ENCODE peak calls at places on chromosomes 16 and 17, in four cellular contexts. B is HL-60, M is K562, W is GM12878. P is an unnamed sample.

GRCh38 chr16:8935989-8936388 is 27.7 kb downstream of the USP7 start:
- DNase-seq in B (no peak), M (peak), W (no peak), P (no peak)

GRCh38 chr16:10312784-10313724 is 72.8 kb upstream of the ATF7IP2 start:
- DNase-seq in B (no peak), M (no peak), W (peak), P (no peak)

GRCh38 chr17:12637745-12638651 is 27.7 kb upstream of the MYOCD start:
- DNase-seq in B (no peak), M (no peak), W (no peak), P (no peak)

GRCh38 chr16:17296412-17296811 is 174.3 kb downstream of the XYLT1 start:
- DNase-seq in B (no peak), M (no peak), W (no peak), P (no peak)

GRCh38 chr17:78252701-78253635 is 21.5 kb downstream of the TMEM235 start:
- DNase-seq in B (no peak), M (no peak), W (no peak), P (no peak)

GRCh38 chr17:7380321-7380720 is 568 bp upstream of the TNK1 start:
- DNase-seq in B (no peak), M (no peak), W (no peak), P (no peak)

GRCh38 chr16:50338371-50339231 is 30.2 kb downstream of the BRD7 start:
- DNase-seq in B (no peak), M (no peak), W (no peak), P (no peak)

GRCh38 chr17:82926716-82927115 is 86.9 kb upstream of the ZNF750 start:
- DNase-seq in B (no peak), M (no peak), W (no peak), P (no peak)

GRCh38 chr16:19410435-19411153 is 7.1 kb upstream of the TMC5 start:
- DNase-seq in B (no peak), M (no peak), W (no peak), P (peak)

GRCh38 chr17:55740515-55741352 is 10.1 kb upstream of the PCTP start:
- DNase-seq in B (no peak), M (peak), W (no peak), P (no peak)
- TF ChIP-seq SPI1 in B (no peak), M (no peak), W (no peak), P (no peak)

DNA sequence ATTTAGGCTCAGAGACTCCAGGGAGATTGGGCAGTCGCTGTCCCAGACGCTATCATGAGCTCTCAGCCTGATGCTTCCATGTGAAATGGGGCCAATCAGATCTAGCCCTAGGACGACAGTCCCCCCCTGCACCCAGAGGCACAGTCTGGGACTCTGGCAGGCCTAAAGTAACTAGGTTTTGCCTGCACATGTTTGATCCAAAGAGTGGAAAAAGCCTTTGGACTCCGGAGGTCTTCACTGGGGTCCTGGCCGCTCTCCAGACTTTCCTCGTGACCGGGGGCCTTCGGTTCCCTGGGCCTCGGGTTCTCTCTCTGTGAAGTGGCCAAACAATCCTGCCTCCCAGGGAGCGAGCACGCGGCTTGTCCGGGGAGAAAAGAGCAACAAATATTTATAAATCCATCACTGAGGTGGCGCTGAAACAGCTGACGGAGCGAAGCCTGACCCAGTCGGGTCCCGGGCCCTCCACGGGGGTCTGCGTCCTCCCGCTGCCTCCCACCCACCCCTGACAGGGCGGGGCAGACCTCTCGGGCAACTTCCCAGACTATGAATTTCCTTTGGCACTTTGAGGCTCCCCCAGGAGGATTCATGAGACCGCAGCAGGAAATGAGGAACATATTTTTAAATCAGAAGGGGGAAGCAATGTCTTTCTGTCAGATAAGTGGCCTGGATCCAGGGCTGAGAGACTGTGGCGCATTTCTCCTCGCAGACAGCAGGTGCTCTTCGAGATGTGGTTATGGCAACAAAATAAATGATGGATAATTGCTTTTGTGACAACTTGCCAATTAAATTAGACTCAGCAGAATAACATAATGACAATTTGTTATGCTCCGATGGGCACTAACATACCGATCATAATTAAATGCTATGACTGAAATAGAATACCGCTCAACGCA is 38.9 kb downstream of the MRPS23 start:
- DNase-seq in B (no peak), M (no peak), W (no peak), P (no peak)
- TF ChIP-seq SPI1 in B (no peak), M (no peak), W (no peak), P (no peak)

GRCh38 chr16:3058173-3059030 is 7.0 kb upstream of the IL32 start:
- DNase-seq in B (no peak), M (peak), W (no peak), P (no peak)
- TF ChIP-seq SPI1 in B (no peak), M (no peak), W (no peak), P (no peak)

DNA sequence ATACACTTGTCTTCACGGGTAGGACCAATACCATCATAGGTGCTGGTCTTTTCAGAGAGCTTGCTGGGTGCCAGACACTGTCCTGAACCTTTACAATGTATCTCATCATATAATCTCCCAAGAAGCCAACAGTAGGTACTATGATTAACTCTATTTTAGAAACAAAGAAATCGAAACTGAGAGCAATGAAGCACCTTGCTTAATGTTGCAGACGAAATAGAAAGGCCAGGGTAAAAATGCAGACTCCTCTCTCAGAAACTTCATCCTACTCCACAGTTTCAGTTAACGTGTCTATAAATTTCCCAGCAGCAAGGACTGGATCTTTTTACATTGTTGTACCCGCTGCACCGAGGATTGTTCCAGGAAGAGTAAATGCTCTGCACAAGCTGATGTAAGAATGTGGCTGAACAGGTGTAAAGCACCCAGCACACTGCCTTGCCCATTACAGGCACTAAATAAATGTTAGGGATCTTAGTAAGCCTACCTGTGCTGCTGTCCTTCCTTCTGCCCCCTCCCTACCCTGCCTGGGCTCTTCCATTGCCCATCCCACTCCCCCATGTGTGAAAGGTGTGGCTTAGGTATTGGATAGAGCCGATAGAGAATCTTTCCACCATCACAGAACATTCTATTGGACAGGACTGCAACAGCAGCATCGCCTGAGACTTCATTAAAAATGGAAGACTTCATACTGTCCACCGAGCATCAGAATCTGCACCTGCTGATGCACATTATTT is 476.7 kb downstream of the SOX9 start:
- DNase-seq in B (no peak), M (no peak), W (no peak), P (no peak)
- TF ChIP-seq SPI1 in B (no peak), M (no peak), W (no peak), P (no peak)

GRCh38 chr17:77145209-77145608 is 4.4 kb downstream of the SEC14L1 start:
- DNase-seq in B (no peak), M (no peak), W (peak), P (no peak)

GRCh38 chr17:77147357-77147801 is 6.6 kb downstream of the SEC14L1 start:
- DNase-seq in B (no peak), M (no peak), W (peak), P (peak)

GRCh38 chr17:77148109-77148958 is 7.6 kb downstream of the SEC14L1 start:
- DNase-seq in B (no peak), M (no peak), W (no peak), P (no peak)

GRCh38 chr17:77145635-77146632 is 5.2 kb downstream of the SEC14L1 start:
- DNase-seq in B (no peak), M (no peak), W (peak), P (no peak)

DNA sequence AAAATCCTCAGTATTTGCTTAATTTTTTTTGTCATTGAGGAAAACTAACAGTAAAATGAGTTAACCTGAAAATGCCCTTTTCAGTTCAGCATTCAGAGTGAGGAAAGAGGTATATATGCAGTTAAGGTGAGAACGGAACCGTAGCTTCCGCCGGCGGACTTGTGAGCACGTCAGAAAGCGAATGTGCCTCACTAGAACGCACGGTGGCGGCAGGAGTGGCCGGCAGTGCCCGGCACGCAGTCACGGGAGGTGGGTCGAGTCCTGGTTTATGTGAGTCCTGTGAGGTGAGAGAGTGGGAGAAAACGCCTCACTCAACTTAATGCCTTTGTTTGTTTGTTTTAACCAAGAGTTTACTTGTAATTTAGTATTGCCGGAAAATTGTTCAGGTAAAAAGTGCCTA is 6.1 kb downstream of the SEC14L1 start:
- DNase-seq in B (no peak), M (no peak), W (no peak), P (no peak)
- TF ChIP-seq SPI1 in B (no peak), M (no peak), W (no peak), P (peak)

DNA sequence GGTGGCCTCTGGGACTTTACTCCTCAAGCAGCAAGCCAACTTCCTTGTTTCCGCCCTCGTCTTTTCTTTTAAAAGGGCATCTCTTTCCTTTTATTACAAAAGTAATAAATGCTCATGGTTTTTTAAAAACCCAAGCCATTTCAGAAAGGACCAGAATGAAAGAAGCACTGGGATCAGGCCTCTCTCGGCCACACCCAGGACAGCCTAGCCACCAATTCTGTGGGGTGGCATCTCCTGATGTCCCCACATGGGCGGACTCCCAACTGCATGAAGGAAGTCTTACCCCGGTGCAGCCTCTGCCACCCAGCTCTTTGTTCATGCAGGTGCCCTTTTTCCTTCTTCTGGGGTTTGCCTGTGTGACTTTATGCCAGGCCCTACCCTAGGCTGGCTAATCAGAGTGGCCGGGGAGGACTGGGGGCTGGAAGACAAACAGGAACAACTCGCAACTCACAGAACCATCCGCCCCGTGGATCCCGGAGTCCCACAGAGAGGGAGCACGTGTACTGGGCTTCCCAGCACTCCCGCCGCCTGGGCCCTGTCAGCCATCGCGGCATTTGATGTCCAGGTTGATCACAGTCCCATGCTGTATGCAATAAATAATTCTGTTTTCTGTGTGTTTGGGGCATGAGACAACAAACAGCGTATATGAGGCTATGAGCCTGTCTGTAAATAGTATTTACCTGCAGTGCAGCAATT is 2.6 kb upstream of the RASD1 start:
- DNase-seq in B (no peak), M (no peak), W (no peak), P (no peak)
- TF ChIP-seq SPI1 in B (no peak), M (no peak), W (no peak), P (no peak)

GRCh38 chr16:84448444-84448843 is 56.0 kb downstream of the MEAK7 start:
- DNase-seq in B (no peak), M (no peak), W (no peak), P (no peak)
- TF ChIP-seq SPI1 in B (no peak), M (no peak), W (no peak), P (no peak)

GRCh38 chr17:48160177-48160967 is 52.8 kb downstream of the SNX11 start:
- DNase-seq in B (no peak), M (no peak), W (no peak), P (no peak)

GRCh38 chr17:48163809-48164208 is 56.2 kb downstream of the SNX11 start:
- DNase-seq in B (no peak), M (no peak), W (no peak), P (no peak)

GRCh38 chr17:48161127-48161905 is 53.8 kb downstream of the SNX11 start:
- DNase-seq in B (no peak), M (no peak), W (no peak), P (no peak)

GRCh38 chr17:48162946-48163506 is 55.5 kb downstream of the SNX11 start:
- DNase-seq in B (no peak), M (no peak), W (no peak), P (no peak)

GRCh38 chr17:48162305-48162934 is 54.9 kb downstream of the SNX11 start:
- DNase-seq in B (no peak), M (no peak), W (no peak), P (no peak)
- TF ChIP-seq SPI1 in B (no peak), M (no peak), W (no peak), P (no peak)

DNA sequence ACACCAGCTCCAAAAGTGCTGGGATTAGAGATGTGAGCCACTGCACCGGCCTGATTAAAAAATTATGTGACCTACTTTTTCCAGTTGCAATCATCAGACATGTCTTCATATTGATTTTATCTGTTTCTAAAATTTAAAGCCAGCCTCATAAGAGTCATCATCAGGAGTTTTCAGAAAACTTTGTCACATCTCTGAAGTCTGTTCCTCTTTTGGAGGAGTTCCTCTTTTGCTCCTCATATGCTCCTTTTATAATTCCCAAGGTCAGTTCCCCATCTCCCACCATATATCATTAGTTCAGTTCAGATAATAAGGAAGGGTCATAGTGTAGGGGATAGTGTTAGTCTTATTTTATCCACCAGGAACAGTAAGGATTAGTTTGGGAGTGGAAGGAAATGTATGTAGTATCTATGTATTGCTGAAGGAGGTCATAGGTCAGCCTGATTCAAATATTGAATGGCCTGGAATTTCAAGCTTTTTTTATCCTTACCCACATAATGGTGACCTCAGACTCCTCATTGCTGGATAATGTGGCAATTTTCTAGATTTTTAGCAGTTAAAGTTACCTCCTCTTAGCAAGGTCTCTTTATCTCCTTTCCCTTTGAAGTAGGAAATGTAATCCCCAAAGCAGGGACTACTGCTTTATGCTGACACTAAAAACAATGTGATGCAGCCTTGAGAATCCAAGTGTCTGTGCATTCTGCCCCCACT is 13.8 kb upstream of the DUSP14 start:
- DNase-seq in B (no peak), M (no peak), W (no peak), P (no peak)
- TF ChIP-seq SPI1 in B (peak), M (peak), W (no peak), P (peak)

GRCh38 chr17:37180371-37180770 is 195.4 kb upstream of the C17orf78 start:
- DNase-seq in B (no peak), M (no peak), W (no peak), P (no peak)

GRCh38 chr17:37179893-37180292 is 195.9 kb upstream of the C17orf78 start:
- DNase-seq in B (no peak), M (no peak), W (no peak), P (no peak)

GRCh38 chr17:37176683-37177082 is 199.1 kb upstream of the C17orf78 start:
- DNase-seq in B (no peak), M (no peak), W (no peak), P (no peak)

GRCh38 chr17:37182786-37183185 is 193.0 kb upstream of the C17orf78 start:
- DNase-seq in B (no peak), M (no peak), W (no peak), P (no peak)

GRCh38 chr17:37177234-37177633 is 198.6 kb upstream of the C17orf78 start:
- DNase-seq in B (no peak), M (no peak), W (no peak), P (no peak)
- TF ChIP-seq SPI1 in B (no peak), M (no peak), W (no peak), P (no peak)

P was measured in GM12891.